ENCODE peak calls at places on chromosomes 6 and 20, in five cellular contexts. X is endothelial cell, A is DND-41, I is osteocyte, O is cardiac muscle cell. F is an unnamed sample.
A peak's percentile ranks its signal among the peaks of the same experiment; 100 is the strongest.

GRCh38 chr20:23823621-23824324 is 2.8 kb downstream of the CST2 start:
- DNase-seq in X (no peak), A (no peak), I (peak; percentile 71), O (no peak), F (no peak)

GRCh38 chr6:168058691-168059551 is 20.1 kb downstream of the FRMD1 start:
- DNase-seq in X (no peak), A (no peak), I (no peak), O (no peak), F (no peak)

GRCh38 chr6:112576421-112576820 is 229.3 kb downstream of the RFPL4B start:
- DNase-seq in X (no peak), A (no peak), I (no peak), O (no peak), F (no peak)

GRCh38 chr6:147874322-147874721 is 365.8 kb downstream of the SAMD5 start:
- DNase-seq in X (no peak), A (no peak), I (no peak), O (no peak), F (no peak)

GRCh38 chr6:140069576-140069975 is 695.1 kb upstream of the CITED2 start:
- DNase-seq in X (no peak), A (no peak), I (no peak), O (no peak), F (no peak)

GRCh38 chr6:107879912-107880311 is 55.8 kb upstream of the SCML4 start:
- DNase-seq in X (no peak), A (no peak), I (no peak), O (no peak), F (no peak)

GRCh38 chr20:64065062-64065972 is 2.3 kb downstream of the TCEA2 start:
- DNase-seq in X (no peak), A (no peak), I (no peak), O (no peak), F (peak; percentile 46)

GRCh38 chr6:127391019-127391974 is 47.9 kb upstream of the ECHDC1 start:
- DNase-seq in X (no peak), A (no peak), I (no peak), O (no peak), F (no peak)

GRCh38 chr20:50575869-50576720 is 65.9 kb downstream of the PTPN1 start:
- DNase-seq in X (peak; percentile 58), A (peak; percentile 51), I (no peak), O (peak; percentile 64), F (peak; percentile 80)

GRCh38 chr6:159654483-159655098 is 38.5 kb downstream of the SOD2 start:
- DNase-seq in X (no peak), A (no peak), I (no peak), O (peak; percentile 65), F (no peak)

GRCh38 chr6:7691675-7692452 is 34.0 kb upstream of the BMP6 start:
- DNase-seq in X (no peak), A (no peak), I (no peak), O (no peak), F (peak; percentile 19)

GRCh38 chr20:37913563-37914366 is 10.8 kb downstream of the VSTM2L start:
- DNase-seq in X (no peak), A (no peak), I (no peak), O (no peak), F (no peak)

GRCh38 chr6:121806116-121806515 is 370.7 kb downstream of the GJA1 start:
- DNase-seq in X (no peak), A (no peak), I (no peak), O (no peak), F (no peak)

GRCh38 chr6:159692303-159693127 is 526 bp downstream of the SOD2 start:
- DNase-seq in X (peak; percentile 40), A (peak; percentile 65), I (no peak), O (peak; percentile 64), F (peak; percentile 78)

GRCh38 chr20:51750037-51750769 is 18.0 kb downstream of the ATP9A start:
- DNase-seq in X (no peak), A (no peak), I (no peak), O (no peak), F (peak; percentile 69)

GRCh38 chr6:14025160-14025559 is 92.4 kb upstream of the CD83 start:
- DNase-seq in X (no peak), A (no peak), I (no peak), O (no peak), F (no peak)

GRCh38 chr20:50337521-50338466 is 147.2 kb downstream of the CEBPB start:
- DNase-seq in X (no peak), A (no peak), I (no peak), O (no peak), F (no peak)

GRCh38 chr20:1108437-1108920 is 9.9 kb upstream of the PSMF1 start:
- DNase-seq in X (peak; percentile 69), A (peak; percentile 67), I (no peak), O (peak; percentile 65), F (peak; percentile 74)

GRCh38 chr6:7108964-7109836 is 1.4 kb downstream of the RREB1 start:
- DNase-seq in X (peak; percentile 48), A (peak; percentile 57), I (peak; percentile 80), O (peak; percentile 74), F (peak; percentile 61)

GRCh38 chr6:159044899-159045727 is at the start of gene TAGAP:
- DNase-seq in X (no peak), A (peak; percentile 87), I (no peak), O (no peak), F (peak; percentile 95)

GRCh38 chr20:4571759-4572531 is 149.8 kb upstream of the PRND start:
- DNase-seq in X (no peak), A (no peak), I (no peak), O (no peak), F (no peak)

GRCh38 chr6:11323666-11324452 is 91.4 kb upstream of the NEDD9 start:
- DNase-seq in X (no peak), A (no peak), I (no peak), O (no peak), F (no peak)

GRCh38 chr20:10731190-10731955 is 57.6 kb upstream of the JAG1 start:
- DNase-seq in X (no peak), A (no peak), I (no peak), O (no peak), F (no peak)

GRCh38 chr20:8218861-8219260 is 86.8 kb downstream of the PLCB1 start:
- DNase-seq in X (no peak), A (no peak), I (no peak), O (no peak), F (no peak)

GRCh38 chr6:163414367-163415175 is at the start of gene QKI:
- DNase-seq in X (peak; percentile 73), A (peak; percentile 81), I (peak; percentile 91), O (peak; percentile 82), F (peak; percentile 76)

GRCh38 chr20:53413188-53413631 is 180.4 kb downstream of the ZNF217 start:
- DNase-seq in X (peak; percentile 52), A (peak; percentile 38), I (no peak), O (peak; percentile 31), F (peak; percentile 79)

GRCh38 chr20:53922901-53923314 is 147.5 kb downstream of the BCAS1 start:
- DNase-seq in X (no peak), A (no peak), I (no peak), O (no peak), F (no peak)

GRCh38 chr6:144346719-144347446 is 61.7 kb downstream of the UTRN start:
- DNase-seq in X (no peak), A (no peak), I (no peak), O (no peak), F (no peak)

GRCh38 chr20:50921055-50921454 is 10.2 kb downstream of the ADNP start:
- DNase-seq in X (no peak), A (no peak), I (no peak), O (no peak), F (no peak)

DNA sequence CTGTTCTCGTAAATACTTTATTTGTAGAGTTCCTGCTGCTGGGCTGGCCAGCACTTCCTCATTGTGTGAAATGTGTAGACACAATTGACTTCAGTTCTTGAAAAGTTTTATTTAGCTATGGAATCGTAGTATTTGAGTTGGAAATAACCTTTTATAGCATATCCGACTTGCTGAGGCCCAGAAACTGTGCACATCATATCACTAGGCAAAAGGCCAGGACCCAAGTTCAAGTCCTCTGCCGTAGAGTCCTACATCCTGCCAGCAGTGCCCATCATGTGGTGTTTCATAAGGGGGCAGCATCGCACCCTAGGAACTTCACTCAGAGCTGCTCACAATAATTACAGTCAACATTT is 207.7 kb upstream of the SNX9 start:
- DNase-seq in X (no peak), A (no peak), I (no peak), O (no peak), F (peak; percentile 31)
- TF ChIP-seq CTCF in X (no peak), A (peak; percentile 46), I (peak; percentile 19), O (peak; percentile 26), F (no peak)

DNA sequence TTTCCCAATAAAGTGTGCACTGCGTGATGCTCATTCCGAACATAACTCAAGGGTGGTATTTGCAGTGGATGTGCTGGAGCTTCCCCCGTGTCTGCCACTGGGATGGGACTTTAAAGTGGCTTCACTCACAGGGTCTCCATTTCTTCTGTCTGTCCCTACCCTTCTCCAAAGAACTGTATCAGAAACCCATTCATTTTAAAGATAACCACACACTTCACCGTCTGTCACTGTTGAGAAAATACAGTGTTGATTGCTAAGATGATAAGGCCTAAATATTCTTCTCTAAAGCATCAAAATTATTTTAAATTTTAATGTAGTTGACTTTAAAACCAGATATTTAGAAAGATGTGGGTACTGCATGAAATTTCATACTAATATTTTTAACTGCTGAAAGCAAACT is 161.4 kb downstream of the TMEM242 start:
- DNase-seq in X (no peak), A (no peak), I (no peak), O (no peak), F (no peak)
- TF ChIP-seq CTCF in X (no peak), A (no peak), I (no peak), O (no peak), F (no peak)

DNA sequence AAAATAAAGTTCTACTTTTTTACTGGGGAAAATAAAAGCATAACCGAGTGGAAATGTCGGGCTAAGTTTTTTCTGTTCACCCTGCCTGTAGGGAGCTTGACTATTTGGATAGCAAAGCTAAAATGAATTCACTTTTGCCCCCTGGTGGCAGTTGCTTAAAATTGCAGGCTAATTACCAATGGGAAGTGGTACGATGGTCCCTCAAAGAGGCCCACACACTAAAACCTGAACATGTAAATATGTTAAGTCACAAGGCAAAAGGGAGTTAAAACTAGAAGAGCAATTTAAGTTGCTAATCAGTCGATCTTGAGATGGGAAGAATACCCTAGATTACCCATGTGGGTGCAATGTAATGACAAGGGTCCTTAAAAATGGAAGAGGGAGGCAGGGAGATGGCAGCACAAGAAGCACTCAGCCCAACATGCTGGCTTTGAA is 916 bp upstream of the SUN5 start:
- DNase-seq in X (no peak), A (peak; percentile 54), I (no peak), O (no peak), F (peak; percentile 44)
- TF ChIP-seq CTCF in X (peak; percentile 97), A (peak; percentile 89), I (peak; percentile 30), O (peak; percentile 45), F (peak; percentile 83)

GRCh38 chr20:13299401-13299800 is 78.3 kb downstream of the ISM1 start:
- DNase-seq in X (no peak), A (no peak), I (no peak), O (no peak), F (no peak)
- TF ChIP-seq CTCF in X (no peak), A (no peak), I (no peak), O (no peak), F (no peak)

F was measured in activated CD8-positive, alpha-beta T cell treated with anti-CD3 and anti-CD28 coated beads for 36 hours.